ENCODE peak calls at places on chromosomes 5 and 9, in six cellular contexts. D, W, F, Q, S and M are unnamed samples.

GRCh38 chr9:4967521-4967920 is 17.6 kb upstream of the JAK2 start:
- DNase-seq in W (no peak), Q (peak; percentile 54), D (peak; percentile 88), F (no peak), S (no peak), M (no peak)

GRCh38 chr5:37834542-37835399 is 5.1 kb downstream of the GDNF start:
- DNase-seq in D (no peak), Q (no peak), F (no peak), S (no peak), W (no peak), M (no peak)

GRCh38 chr9:36717276-36717675 is 144.6 kb downstream of the MELK start:
- DNase-seq in S (no peak), W (no peak), Q (no peak), F (no peak), D (peak; percentile 8), M (no peak)

GRCh38 chr5:54882101-54882500 is 103.3 kb downstream of the ESM1 start:
- DNase-seq in D (peak; percentile 9), Q (no peak), F (no peak), W (no peak), S (no peak), M (peak; percentile 35)

GRCh38 chr9:91757802-91758201 is 192.2 kb downstream of the ROR2 start:
- DNase-seq in W (no peak), D (no peak), F (no peak), Q (no peak), S (no peak), M (no peak)

GRCh38 chr9:92294297-92294676 is 790 bp upstream of the IARS1 start:
- DNase-seq in W (no peak), D (peak; percentile 32), F (no peak), S (no peak), Q (no peak), M (no peak)

GRCh38 chr5:171697591-171698102 is 88.0 kb upstream of the SMIM23 start:
- DNase-seq in W (no peak), D (no peak), F (no peak), Q (no peak), S (no peak), M (no peak)

GRCh38 chr5:133599600-133599999 is 12.7 kb downstream of the FSTL4 start:
- DNase-seq in D (no peak), W (no peak), F (no peak), S (no peak), Q (no peak), M (no peak)

GRCh38 chr5:144024601-144025000 is 145.9 kb downstream of the YIPF5 start:
- DNase-seq in W (no peak), Q (no peak), S (no peak), F (no peak), D (peak; percentile 36), M (no peak)

GRCh38 chr9:135456436-135457104 is 23.0 kb upstream of the PPP1R26 start:
- DNase-seq in D (no peak), F (no peak), W (no peak), S (no peak), Q (no peak), M (no peak)

GRCh38 chr5:54357371-54358058 is 47.1 kb upstream of the ARL15 start:
- DNase-seq in W (no peak), D (no peak), F (no peak), S (no peak), Q (no peak), M (no peak)

GRCh38 chr9:82466616-82467251 is 478.2 kb downstream of the SPATA31D1 start:
- DNase-seq in F (no peak), S (peak; percentile 15), Q (peak; percentile 18), D (peak; percentile 62), W (no peak), M (peak; percentile 29)

GRCh38 chr9:123689701-123690428 is 240.1 kb downstream of the DENND1A start:
- DNase-seq in F (no peak), S (no peak), Q (no peak), W (no peak), D (no peak), M (peak; percentile 25)

GRCh38 chr9:112012026-112012902 is 115.7 kb downstream of the UGCG start:
- DNase-seq in D (peak; percentile 98), W (peak; percentile 28), Q (peak; percentile 92), F (peak; percentile 90), S (peak; percentile 22), M (peak; percentile 90)

GRCh38 chr5:20359377-20359776 is 371.4 kb upstream of the CDH18 start:
- DNase-seq in S (no peak), F (no peak), W (no peak), Q (no peak), D (no peak), M (no peak)

GRCh38 chr9:72979405-72980100 is 26.7 kb upstream of the ALDH1A1 start:
- DNase-seq in F (no peak), Q (no peak), S (no peak), W (no peak), D (no peak), M (peak; percentile 11)

GRCh38 chr5:129135633-129136032 is 41.1 kb downstream of the ISOC1 start:
- DNase-seq in F (no peak), D (no peak), Q (no peak), W (no peak), S (no peak), M (peak; percentile 41)

GRCh38 chr9:18626046-18626698 is 152.2 kb downstream of the ADAMTSL1 start:
- DNase-seq in D (no peak), S (no peak), F (no peak), W (no peak), Q (no peak), M (peak; percentile 34)

GRCh38 chr5:75450069-75450468 is 61.4 kb downstream of the CERT1 start:
- DNase-seq in S (no peak), D (no peak), Q (no peak), F (no peak), W (no peak), M (peak; percentile 43)

GRCh38 chr5:33272288-33272687 is 168.5 kb upstream of the TARS1 start:
- DNase-seq in D (peak; percentile 95), S (no peak), W (no peak), F (no peak), Q (peak; percentile 92), M (peak; percentile 98)

GRCh38 chr5:15026506-15026905 is 154.9 kb upstream of the ANKH start:
- DNase-seq in S (no peak), F (no peak), W (no peak), D (no peak), Q (no peak), M (no peak)

GRCh38 chr5:135232958-135233357 is 166.1 kb downstream of the MACROH2A1 start:
- DNase-seq in W (no peak), F (peak; percentile 46), S (peak; percentile 28), D (no peak), Q (no peak), M (no peak)

GRCh38 chr5:143870871-143871632 is 59.1 kb downstream of the HMHB1 start:
- DNase-seq in F (no peak), Q (no peak), W (no peak), D (peak; percentile 14), S (no peak), M (peak; percentile 67)

GRCh38 chr5:2534970-2535369 is 216.5 kb downstream of the IRX2 start:
- DNase-seq in W (no peak), D (no peak), S (no peak), F (no peak), Q (no peak), M (no peak)

GRCh38 chr5:169173372-169173771 is 127.6 kb downstream of the SLIT3 start:
- DNase-seq in S (no peak), Q (peak; percentile 57), D (no peak), F (no peak), W (no peak), M (no peak)

GRCh38 chr5:83632874-83633273 is 87.8 kb downstream of the HAPLN1 start:
- DNase-seq in D (peak; percentile 57), W (no peak), F (no peak), S (no peak), Q (peak; percentile 65), M (peak; percentile 65)

GRCh38 chr5:95181650-95182049 is 103.2 kb downstream of the MCTP1 start:
- DNase-seq in W (no peak), S (no peak), Q (no peak), F (no peak), D (no peak), M (no peak)

GRCh38 chr5:95172659-95173058 is 112.2 kb downstream of the MCTP1 start:
- DNase-seq in D (no peak), S (no peak), Q (no peak), F (no peak), W (no peak), M (no peak)

GRCh38 chr5:95178046-95178651 is 106.7 kb downstream of the MCTP1 start:
- DNase-seq in S (no peak), F (no peak), W (no peak), D (peak; percentile 87), Q (peak; percentile 17), M (peak; percentile 4)
- TF ChIP-seq CTCF in S (no peak), F (no peak), W (peak; percentile 30), D (peak; percentile 38), Q (no peak), M (peak; percentile 16)

GRCh38 chr9:128025756-128026155 is 41.4 kb downstream of the NAIF1 start:
- DNase-seq in F (no peak), S (no peak), D (no peak), Q (no peak), W (no peak), M (no peak)

GRCh38 chr9:128022886-128023285 is 42.1 kb upstream of the EEIG1 start:
- DNase-seq in Q (peak; percentile 45), F (peak; percentile 53), W (no peak), D (no peak), S (no peak), M (peak; percentile 39)

GRCh38 chr9:128024761-128025308 is 42.3 kb downstream of the NAIF1 start:
- DNase-seq in D (no peak), S (no peak), Q (no peak), W (no peak), F (no peak), M (no peak)

GRCh38 chr9:128026255-128027165 is 40.6 kb downstream of the NAIF1 start:
- DNase-seq in Q (peak; percentile 69), D (no peak), S (no peak), F (no peak), W (no peak), M (no peak)

GRCh38 chr9:128020692-128021091 is 39.9 kb upstream of the EEIG1 start:
- DNase-seq in Q (no peak), S (no peak), F (no peak), W (no peak), D (no peak), M (no peak)
- TF ChIP-seq CTCF in Q (peak; percentile 32), S (no peak), F (no peak), W (peak; percentile 30), D (peak; percentile 21), M (peak; percentile 36)

DNA sequence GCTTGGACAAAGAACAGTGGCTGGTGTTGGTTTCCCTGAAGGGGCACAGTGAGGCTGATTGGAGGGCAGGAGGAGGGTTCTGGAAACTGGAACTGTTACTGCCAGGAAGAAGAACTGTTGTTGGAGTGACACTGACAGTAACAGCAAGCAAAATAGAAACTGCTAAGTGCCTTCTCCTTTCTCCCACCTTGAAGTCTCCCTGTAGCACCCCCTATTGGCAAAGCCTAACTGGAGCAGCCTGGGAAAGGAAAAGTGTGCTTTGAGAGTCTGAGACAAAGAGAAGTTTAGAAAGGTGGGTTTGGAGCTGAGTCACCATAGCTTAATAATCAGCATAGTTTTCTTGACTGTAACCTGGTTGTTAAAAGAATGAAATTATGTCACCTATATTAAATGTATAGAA is 2.5 kb upstream of the TMEM174 start:
- DNase-seq in S (no peak), D (peak; percentile 67), F (no peak), W (no peak), Q (peak; percentile 58), M (peak; percentile 36)
- TF ChIP-seq CTCF in S (no peak), D (peak; percentile 89), F (peak; percentile 36), W (peak; percentile 45), Q (peak; percentile 93), M (peak; percentile 53)

GRCh38 chr9:68574150-68574549 is 33.5 kb upstream of the TMEM252 start:
- DNase-seq in S (no peak), W (no peak), Q (no peak), F (no peak), D (peak; percentile 19), M (peak; percentile 35)
- TF ChIP-seq CTCF in S (no peak), W (peak; percentile 56), Q (peak; percentile 9), F (peak; percentile 26), D (peak; percentile 18), M (peak; percentile 56)